ENCODE peak calls at places on chromosomes 5 and 9, in seven cellular contexts. D is hepatocyte, F is fibroblast of lung, A is IMR-90, R is mammary epithelial cell, V is OCI-LY7, N is GM12878. C is an unnamed sample.

GRCh38 chr5:10227396-10227795 is 22.3 kb downstream of the ATPSCKMT start:
- DNase-seq in D (no peak), F (peak; percentile 62), A (peak; percentile 79), R (no peak), V (no peak), N (no peak), C (peak; percentile 63)

GRCh38 chr9:132027752-132028666 is 51.7 kb downstream of the MED27 start:
- DNase-seq in D (no peak), F (no peak), A (peak; percentile 39), R (peak; percentile 80), V (no peak), N (no peak), C (no peak)

GRCh38 chr5:173310296-173310769 is 17.9 kb downstream of the STC2 start:
- DNase-seq in D (no peak), F (no peak), A (no peak), R (no peak), V (no peak), N (no peak), C (no peak)

GRCh38 chr5:107593009-107593408 is 77.7 kb downstream of the EFNA5 start:
- DNase-seq in D (no peak), F (no peak), A (no peak), R (no peak), V (no peak), N (no peak), C (no peak)

GRCh38 chr9:17065062-17065461 is 69.8 kb upstream of the CNTLN start:
- DNase-seq in D (no peak), F (no peak), A (peak; percentile 33), R (no peak), V (no peak), N (no peak), C (no peak)

GRCh38 chr9:137127301-137128157 is 11.4 kb upstream of the GRIN1 start:
- DNase-seq in D (peak; percentile 49), F (no peak), A (no peak), R (no peak), V (peak; percentile 85), N (no peak), C (no peak)

GRCh38 chr9:105503873-105504272 is 54.1 kb upstream of the FKTN start:
- DNase-seq in D (no peak), F (peak; percentile 31), A (peak; percentile 19), R (peak; percentile 16), V (no peak), N (peak; percentile 52), C (no peak)

GRCh38 chr5:122756263-122756911 is 18.5 kb upstream of the SNX2 start:
- DNase-seq in D (no peak), F (peak; percentile 89), A (peak; percentile 80), R (peak; percentile 75), V (peak; percentile 13), N (no peak), C (peak; percentile 61)

GRCh38 chr5:97162045-97162444 is 19.6 kb upstream of the LIX1 start:
- DNase-seq in D (peak; percentile 85), F (peak; percentile 88), A (peak; percentile 84), R (peak; percentile 65), V (peak; percentile 74), N (peak; percentile 44), C (peak; percentile 57)

DNA sequence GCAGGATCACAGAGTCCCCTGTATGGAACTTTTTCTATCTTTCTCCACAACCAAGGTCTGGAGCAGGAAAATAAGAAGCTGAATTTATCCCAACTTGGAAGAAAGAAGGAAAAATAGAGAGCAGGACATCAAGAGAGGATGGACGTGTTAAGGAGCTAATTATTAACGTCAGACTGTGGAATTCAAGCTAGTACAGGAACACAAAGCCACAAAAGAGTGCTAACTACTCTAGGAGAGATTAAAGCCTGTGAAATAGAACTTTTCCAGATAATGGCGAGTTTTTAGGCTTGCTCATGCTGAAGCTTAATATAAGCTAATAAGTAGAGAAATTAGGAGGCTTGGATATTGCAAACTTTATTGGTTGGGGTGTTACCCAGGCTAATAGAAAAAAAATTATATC is 622 bp upstream of the SPINK13 start:
- DNase-seq in D (no peak), F (no peak), A (no peak), R (no peak), V (no peak), N (no peak), C (no peak)
- H2AFZ ChIP-seq in D (peak overlapping the region; percentile 5), F (no peak overlapping the region), A (no peak overlapping the region), R (no peak overlapping the region), V (no peak overlapping the region), N (no peak overlapping the region), C (no peak overlapping the region)

DNA sequence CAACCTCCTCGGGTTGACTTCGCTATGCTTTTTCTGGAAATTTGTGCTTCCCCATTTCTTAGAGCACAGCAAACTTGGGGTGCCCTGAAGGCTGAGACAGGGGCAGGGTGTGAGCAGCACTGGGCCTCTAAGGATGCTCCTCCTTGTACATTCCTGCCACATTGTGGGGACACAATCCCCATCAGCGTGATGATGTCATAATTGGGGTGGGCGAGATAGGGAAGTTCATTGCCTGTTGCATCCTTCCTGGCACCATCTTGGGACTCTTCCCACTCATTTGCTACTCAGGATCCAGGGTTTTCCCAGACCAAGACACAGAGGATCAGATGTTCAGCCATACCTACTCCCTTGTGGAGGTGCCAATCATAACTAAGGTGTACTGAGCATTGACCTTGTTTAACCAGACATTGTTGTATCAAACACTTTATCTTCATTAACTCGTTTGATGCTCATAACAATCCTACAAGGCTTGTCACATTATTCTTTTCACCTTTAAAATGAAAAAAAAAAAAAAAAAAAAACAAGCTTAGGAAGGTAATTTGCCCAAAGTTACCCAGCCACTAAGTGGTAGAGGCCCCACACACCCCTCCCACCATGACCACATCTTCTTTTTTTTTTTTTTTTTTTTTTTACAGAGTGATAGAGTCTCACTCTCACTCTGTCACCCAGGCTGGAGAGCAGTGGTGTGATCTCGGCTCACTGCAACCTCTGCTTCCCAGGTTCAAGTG is 87.6 kb downstream of the UGCG start:
- DNase-seq in D (no peak), F (no peak), A (no peak), R (no peak), V (no peak), N (no peak), C (no peak)
- H2AFZ ChIP-seq in D (no peak overlapping the region), F (no peak overlapping the region), A (no peak overlapping the region), R (no peak overlapping the region), V (peak overlapping the region; percentile 91), N (peak overlapping the region; percentile 74), C (no peak overlapping the region)

GRCh38 chr5:153476767-153477166 is 13.7 kb upstream of the GRIA1 start:
- DNase-seq in D (peak; percentile 56), F (peak; percentile 90), A (peak; percentile 92), R (peak; percentile 85), V (no peak), N (no peak), C (peak; percentile 86)
- H2AFZ ChIP-seq in D (no peak overlapping the region), F (no peak overlapping the region), A (no peak overlapping the region), R (no peak overlapping the region), V (no peak overlapping the region), N (no peak overlapping the region), C (peak overlapping the region; percentile 15)

DNA sequence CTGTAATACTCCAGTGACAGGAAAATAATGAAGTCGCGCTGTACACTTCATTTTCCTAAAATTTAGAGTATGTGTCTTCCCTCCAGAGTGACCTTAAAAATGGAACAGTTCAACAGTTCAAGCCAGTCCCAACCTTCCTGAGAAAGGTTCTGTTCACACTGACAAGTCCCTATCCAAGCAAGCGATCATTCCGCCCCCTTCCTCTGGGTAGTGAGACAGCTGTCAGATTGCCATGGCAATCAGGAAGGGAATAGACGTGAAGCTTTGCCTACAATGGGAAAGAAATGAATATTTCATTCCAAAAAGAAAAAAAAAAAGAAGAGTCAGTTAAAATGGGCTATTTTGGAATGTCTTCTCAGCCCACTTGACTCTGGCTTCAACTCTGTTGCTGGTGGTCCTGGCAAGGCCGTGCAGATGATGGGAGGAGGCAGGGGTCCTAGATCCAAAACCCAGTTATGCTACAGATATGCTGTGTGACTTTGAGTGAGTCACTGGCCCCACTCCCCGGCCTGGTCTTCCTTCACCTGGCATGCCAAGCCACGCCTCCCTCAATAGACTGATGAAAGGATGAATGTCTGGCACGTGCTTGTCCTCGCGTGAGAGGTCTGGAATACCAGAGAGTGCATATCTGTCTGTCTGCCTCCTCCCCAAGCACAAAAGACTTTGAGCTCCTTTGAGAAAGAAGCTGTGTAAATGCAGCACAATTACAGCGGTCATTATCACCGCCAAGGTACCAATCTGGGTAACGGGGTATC is 165.8 kb upstream of the WWC1 start:
- DNase-seq in D (no peak), F (no peak), A (no peak), R (no peak), V (no peak), N (no peak), C (no peak)
- H2AFZ ChIP-seq in D (no peak overlapping the region), F (no peak overlapping the region), A (no peak overlapping the region), R (no peak overlapping the region), V (no peak overlapping the region), N (no peak overlapping the region), C (no peak overlapping the region)

DNA sequence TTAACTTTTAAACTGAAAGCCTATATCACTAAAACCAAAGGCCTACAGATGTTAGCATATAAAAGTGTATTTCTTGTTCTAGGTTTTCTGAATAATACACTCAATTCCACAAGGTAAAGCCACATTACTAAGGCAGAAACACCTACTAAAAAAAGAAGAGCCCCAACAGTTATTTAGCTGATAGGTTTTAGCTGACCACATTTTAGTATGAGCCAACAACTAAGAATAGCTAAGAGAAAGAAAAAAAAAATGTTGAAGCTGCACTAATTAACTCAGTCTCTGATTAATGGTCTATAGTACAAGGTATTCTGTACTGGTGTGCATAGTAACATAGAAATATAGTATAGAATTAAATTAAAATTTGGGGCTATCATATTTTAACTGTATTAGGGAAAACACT is 23.5 kb downstream of the ZFR start:
- DNase-seq in D (no peak), F (no peak), A (no peak), R (no peak), V (no peak), N (no peak), C (peak; percentile 12)
- H2AFZ ChIP-seq in D (no peak overlapping the region), F (no peak overlapping the region), A (no peak overlapping the region), R (no peak overlapping the region), V (no peak overlapping the region), N (no peak overlapping the region), C (no peak overlapping the region)

GRCh38 chr5:112616812-112617547 is 120.7 kb upstream of the APC start:
- DNase-seq in D (no peak), F (no peak), A (no peak), R (no peak), V (no peak), N (no peak), C (no peak)
- H2AFZ ChIP-seq in D (no peak overlapping the region), F (no peak overlapping the region), A (no peak overlapping the region), R (no peak overlapping the region), V (no peak overlapping the region), N (no peak overlapping the region), C (no peak overlapping the region)

DNA sequence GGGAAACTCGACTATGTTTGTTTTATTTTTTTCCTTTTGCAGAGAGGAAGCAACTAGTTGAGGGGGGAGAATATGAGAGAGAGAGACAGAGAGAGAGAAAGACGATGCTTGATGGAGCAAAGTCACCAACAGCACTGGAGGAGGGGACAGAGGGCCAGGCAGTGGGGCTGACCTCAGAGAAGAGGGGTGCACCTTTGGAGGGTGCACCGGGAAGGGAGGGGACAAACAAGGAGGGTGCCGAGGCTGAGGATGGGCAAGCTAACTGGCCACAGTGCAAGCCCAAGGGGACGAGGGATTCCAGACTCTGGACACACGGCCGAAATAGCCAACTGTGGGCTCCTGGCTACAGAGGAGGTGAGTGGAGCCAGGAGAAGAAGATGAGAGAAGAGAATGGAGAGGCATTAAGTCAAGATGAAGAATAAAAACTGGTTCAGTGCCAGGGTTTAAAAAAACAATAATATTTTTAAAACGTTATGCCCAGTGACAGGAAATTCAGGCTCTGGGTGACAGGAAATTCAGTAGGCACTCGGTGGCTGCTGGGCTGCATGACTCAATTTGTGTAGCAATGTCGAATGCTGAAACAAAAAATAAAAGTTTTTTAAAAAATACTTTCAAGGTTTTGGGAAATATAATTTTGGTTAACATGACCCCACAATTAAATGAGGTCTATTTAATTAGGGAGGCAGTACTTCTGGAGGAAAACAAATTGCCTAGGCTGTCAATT is 13.3 kb upstream of the GLRX start:
- DNase-seq in D (no peak), F (no peak), A (no peak), R (no peak), V (no peak), N (no peak), C (no peak)
- H2AFZ ChIP-seq in D (no peak overlapping the region), F (no peak overlapping the region), A (peak overlapping the region; percentile 15), R (no peak overlapping the region), V (peak overlapping the region; percentile 98), N (peak overlapping the region; percentile 59), C (peak overlapping the region; percentile 35)